ENCODE peak calls at places on chromosomes 13 and 19, in four cellular contexts. One of them, this sample, is unnamed.

GRCh38 chr19:46256855-46257254 is 27.3 kb downstream of the IGFL1 start:
- DNase-seq in HepG2: no peak
- DNase-seq in HEK293T: no peak
- DNase-seq in K562: no peak
- DNase-seq in this sample: no peak

GRCh38 chr19:1079566-1080111 is 12.7 kb downstream of the ARHGAP45 start:
- DNase-seq in K562: peak; percentile 59
- DNase-seq in HEK293T: no peak
- DNase-seq in HepG2: no peak
- DNase-seq in this sample: no peak

GRCh38 chr19:16497042-16497441 is 848 bp downstream of the C19orf44 start:
- DNase-seq in K562: peak; percentile 47
- DNase-seq in HepG2: no peak
- DNase-seq in HEK293T: no peak
- DNase-seq in this sample: no peak

GRCh38 chr13:57630661-57631606 is 610 bp upstream of the PCDH17 start:
- DNase-seq in K562: no peak
- DNase-seq in HEK293T: peak; percentile 15
- DNase-seq in HepG2: no peak
- DNase-seq in this sample: no peak

GRCh38 chr13:96011291-96011875 is 41.8 kb downstream of the UGGT2 start:
- DNase-seq in K562: no peak
- DNase-seq in HEK293T: no peak
- DNase-seq in HepG2: no peak
- DNase-seq in this sample: no peak

GRCh38 chr19:36081894-36082293 is 27.2 kb downstream of the WDR62 start:
- DNase-seq in K562: no peak
- DNase-seq in HEK293T: no peak
- DNase-seq in HepG2: no peak
- DNase-seq in this sample: no peak

GRCh38 chr13:59673301-59673700 is 490.4 kb downstream of the DIAPH3 start:
- DNase-seq in HEK293T: no peak
- DNase-seq in HepG2: no peak
- DNase-seq in K562: no peak
- DNase-seq in this sample: no peak

GRCh38 chr13:76816394-76816793 is 69.8 kb downstream of the KCTD12 start:
- DNase-seq in HepG2: no peak
- DNase-seq in K562: no peak
- DNase-seq in HEK293T: no peak
- DNase-seq in this sample: no peak

GRCh38 chr19:50974702-50975555 is 5.5 kb upstream of the KLK6 start:
- DNase-seq in HEK293T: no peak
- DNase-seq in HepG2: no peak
- DNase-seq in K562: no peak
- DNase-seq in this sample: no peak

GRCh38 chr13:30752201-30752797 is 17.0 kb downstream of the ALOX5AP start:
- DNase-seq in K562: no peak
- DNase-seq in HEK293T: no peak
- DNase-seq in HepG2: no peak
- DNase-seq in this sample: no peak

GRCh38 chr13:74158028-74158427 is 23.8 kb upstream of the KLF12 start:
- DNase-seq in K562: no peak
- DNase-seq in HEK293T: no peak
- DNase-seq in HepG2: no peak
- DNase-seq in this sample: no peak

GRCh38 chr13:52921194-52921593 is 72.8 kb upstream of the PCDH8 start:
- DNase-seq in K562: no peak
- DNase-seq in HepG2: no peak
- DNase-seq in HEK293T: no peak
- DNase-seq in this sample: no peak

GRCh38 chr13:93603043-93603442 is 376.4 kb downstream of the GPC6 start:
- DNase-seq in HEK293T: no peak
- DNase-seq in HepG2: no peak
- DNase-seq in K562: no peak
- DNase-seq in this sample: no peak

GRCh38 chr19:48997972-48998371 is 4.3 kb downstream of the RUVBL2 start:
- DNase-seq in K562: peak; percentile 84
- DNase-seq in HEK293T: peak; percentile 63
- DNase-seq in HepG2: peak; percentile 73
- DNase-seq in this sample: peak; percentile 92

GRCh38 chr13:110265682-110266430 is 41.1 kb downstream of the COL4A1 start:
- DNase-seq in HepG2: no peak
- DNase-seq in K562: no peak
- DNase-seq in HEK293T: no peak
- DNase-seq in this sample: no peak

GRCh38 chr13:36224730-36225129 is 10.4 kb upstream of the SOHLH2 start:
- DNase-seq in K562: no peak
- DNase-seq in HEK293T: no peak
- DNase-seq in HepG2: no peak
- DNase-seq in this sample: no peak

GRCh38 chr13:89401209-89401810 is 1730.1 kb downstream of the SLITRK5 start:
- DNase-seq in HEK293T: no peak
- DNase-seq in K562: no peak
- DNase-seq in HepG2: no peak
- DNase-seq in this sample: no peak
- TF ChIP-seq ELF4 in HEK293T: no peak
- TF ChIP-seq ELF4 in K562: no peak
- TF ChIP-seq ELF4 in HepG2: no peak
- TF ChIP-seq ELF4 in this sample: no peak

GRCh38 chr13:29501674-29502073 is 93.8 kb downstream of the SLC7A1 start:
- DNase-seq in HepG2: no peak
- DNase-seq in K562: no peak
- DNase-seq in HEK293T: no peak
- DNase-seq in this sample: no peak

GRCh38 chr13:29502391-29503008 is 93.0 kb downstream of the SLC7A1 start:
- DNase-seq in K562: no peak
- DNase-seq in HepG2: no peak
- DNase-seq in HEK293T: no peak
- DNase-seq in this sample: no peak

GRCh38 chr13:29504691-29505090 is 90.8 kb downstream of the SLC7A1 start:
- DNase-seq in HEK293T: no peak
- DNase-seq in HepG2: no peak
- DNase-seq in K562: no peak
- DNase-seq in this sample: no peak

GRCh38 chr13:29505511-29505910 is 90.0 kb downstream of the SLC7A1 start:
- DNase-seq in HepG2: no peak
- DNase-seq in K562: no peak
- DNase-seq in HEK293T: no peak
- DNase-seq in this sample: no peak

DNA sequence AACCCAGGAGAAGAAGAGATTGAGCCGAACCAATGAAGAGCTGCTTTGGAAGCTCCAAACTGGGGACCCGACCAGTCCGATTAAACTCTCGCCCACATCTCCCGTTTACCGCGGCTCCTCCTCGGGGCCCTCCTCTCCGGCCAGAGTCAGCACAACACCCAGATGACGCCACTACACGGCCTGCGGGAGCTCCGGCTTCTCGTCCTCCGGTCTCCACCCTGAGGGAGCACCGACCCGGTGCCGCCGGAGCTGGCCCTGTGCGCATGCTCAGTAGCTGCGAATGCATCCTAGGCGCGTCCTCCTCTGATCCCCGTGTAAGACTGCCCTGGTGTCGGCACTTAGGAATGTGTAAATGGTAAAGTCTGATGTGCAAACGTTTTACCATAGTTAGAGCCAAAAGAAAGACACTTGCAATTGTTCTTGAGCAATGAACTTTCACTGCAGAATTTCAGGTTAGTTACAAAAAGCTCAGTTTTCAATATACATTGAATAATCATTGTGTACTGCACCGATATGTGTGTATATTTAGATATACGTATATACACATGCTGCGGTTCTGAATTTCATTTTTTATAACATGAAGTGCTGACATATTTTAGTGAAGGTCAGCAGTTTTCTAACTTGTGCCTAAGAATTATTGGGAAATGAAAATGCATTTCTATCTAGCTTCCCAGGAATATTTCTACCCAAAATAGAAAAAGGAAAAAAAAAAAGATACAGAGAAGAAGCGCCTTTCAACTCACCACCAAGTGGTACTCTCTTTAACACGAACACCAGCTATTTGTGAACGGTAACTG is 92.2 kb downstream of the SLC7A1 start:
- DNase-seq in HepG2: no peak
- DNase-seq in K562: peak; percentile 9
- DNase-seq in HEK293T: no peak
- DNase-seq in this sample: peak; percentile 70
- TF ChIP-seq ELF4 in HepG2: no peak
- TF ChIP-seq ELF4 in K562: no peak
- TF ChIP-seq ELF4 in HEK293T: no peak
- TF ChIP-seq ELF4 in this sample: no peak

GRCh38 chr19:18663940-18664530 is 19.4 kb upstream of the CRTC1 start:
- DNase-seq in HEK293T: no peak
- DNase-seq in HepG2: no peak
- DNase-seq in K562: no peak
- DNase-seq in this sample: no peak
- TF ChIP-seq ELF4 in HEK293T: no peak
- TF ChIP-seq ELF4 in HepG2: no peak
- TF ChIP-seq ELF4 in K562: no peak
- TF ChIP-seq ELF4 in this sample: no peak

DNA sequence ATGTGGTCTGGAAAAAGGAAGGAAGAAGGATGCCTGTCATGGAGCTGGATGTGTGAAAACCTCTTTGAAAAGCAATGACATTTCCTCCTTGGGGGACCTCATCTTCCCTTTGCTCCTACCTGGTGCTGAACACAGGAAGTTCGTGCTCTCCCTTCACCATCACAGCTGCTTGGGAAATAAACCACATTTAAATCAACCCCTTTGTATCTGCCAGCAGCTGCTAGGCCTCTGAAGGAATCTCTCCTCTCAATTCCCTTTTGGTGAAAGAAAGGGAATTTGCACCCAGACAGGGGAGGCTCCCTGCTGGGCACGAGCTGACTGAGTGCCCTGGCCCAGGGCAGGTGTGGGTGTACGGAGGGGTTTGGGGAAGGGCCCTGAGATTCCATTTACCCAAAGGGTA is 437.7 kb downstream of the TSHZ3 start:
- DNase-seq in K562: no peak
- DNase-seq in HepG2: no peak
- DNase-seq in HEK293T: no peak
- DNase-seq in this sample: no peak
- TF ChIP-seq ELF4 in K562: no peak
- TF ChIP-seq ELF4 in HepG2: no peak
- TF ChIP-seq ELF4 in HEK293T: no peak
- TF ChIP-seq ELF4 in this sample: no peak

GRCh38 chr13:98746968-98747367 is 5.5 kb downstream of the SLC15A1 start:
- DNase-seq in K562: no peak
- DNase-seq in HepG2: peak; percentile 60
- DNase-seq in HEK293T: no peak
- DNase-seq in this sample: no peak
- TF ChIP-seq ELF4 in K562: no peak
- TF ChIP-seq ELF4 in HepG2: no peak
- TF ChIP-seq ELF4 in HEK293T: no peak
- TF ChIP-seq ELF4 in this sample: no peak

GRCh38 chr19:38632476-38633213 is 13.7 kb downstream of the EIF3K start:
- DNase-seq in HEK293T: no peak
- DNase-seq in HepG2: no peak
- DNase-seq in K562: no peak
- DNase-seq in this sample: no peak

GRCh38 chr19:38635483-38636399 is 11.7 kb upstream of the ACTN4 start:
- DNase-seq in HepG2: no peak
- DNase-seq in HEK293T: no peak
- DNase-seq in K562: no peak
- DNase-seq in this sample: no peak

GRCh38 chr19:38638461-38638860 is 9.0 kb upstream of the ACTN4 start:
- DNase-seq in HEK293T: no peak
- DNase-seq in K562: no peak
- DNase-seq in HepG2: no peak
- DNase-seq in this sample: no peak

GRCh38 chr19:38639679-38640078 is 7.8 kb upstream of the ACTN4 start:
- DNase-seq in HepG2: no peak
- DNase-seq in HEK293T: no peak
- DNase-seq in K562: no peak
- DNase-seq in this sample: no peak

GRCh38 chr19:38634757-38635482 is 12.5 kb upstream of the ACTN4 start:
- DNase-seq in K562: peak; percentile 82
- DNase-seq in HEK293T: peak; percentile 78
- DNase-seq in HepG2: no peak
- DNase-seq in this sample: peak; percentile 84
- TF ChIP-seq ELF4 in K562: no peak
- TF ChIP-seq ELF4 in HEK293T: no peak
- TF ChIP-seq ELF4 in HepG2: no peak
- TF ChIP-seq ELF4 in this sample: no peak

DNA sequence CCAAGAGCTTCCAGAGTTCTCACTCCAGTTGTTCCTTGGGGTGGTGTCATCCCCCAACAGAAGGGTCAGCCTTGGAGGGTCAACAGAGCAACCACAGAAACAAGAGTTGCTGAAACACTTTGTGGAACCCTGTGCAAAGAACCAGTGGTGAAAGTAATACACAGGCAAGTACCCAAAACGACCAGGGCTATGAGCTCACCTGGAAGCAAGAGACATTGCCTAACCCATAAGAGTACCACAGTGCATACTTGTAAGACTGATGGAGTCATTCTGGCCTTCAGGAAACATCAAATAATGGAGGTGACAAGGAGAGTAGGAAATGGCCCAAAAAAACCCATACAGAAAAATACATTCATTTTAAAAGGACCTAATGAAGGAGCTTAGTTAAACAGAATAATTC is 184.3 kb upstream of the TSC22D1 start:
- DNase-seq in HEK293T: no peak
- DNase-seq in K562: no peak
- DNase-seq in HepG2: no peak
- DNase-seq in this sample: no peak
- TF ChIP-seq ELF4 in HEK293T: no peak
- TF ChIP-seq ELF4 in K562: no peak
- TF ChIP-seq ELF4 in HepG2: no peak
- TF ChIP-seq ELF4 in this sample: no peak

This sample was measured in WTC11.